ENCODE peak calls at places on chromosomes 3 and 15, in five cellular contexts. One of them, this sample, is unnamed.
A peak's percentile ranks its signal among the peaks of the same experiment; 100 is the strongest.

GRCh38 chr3:45642731-45643152 is 46.5 kb upstream of the SACM1L start:
- DNase-seq in mesenchymal stem cell: peak; percentile 86
- DNase-seq in neuronal stem cell: no peak
- DNase-seq in H1: no peak
- DNase-seq in IMR-90: peak; percentile 88
- DNase-seq in this sample: no peak

GRCh38 chr3:27485853-27486252 is 1.7 kb upstream of the SLC4A7 start:
- DNase-seq in mesenchymal stem cell: no peak
- DNase-seq in neuronal stem cell: peak; percentile 29
- DNase-seq in IMR-90: no peak
- DNase-seq in H1: no peak
- DNase-seq in this sample: no peak

GRCh38 chr3:175386630-175387029 is 527.5 kb downstream of the NAALADL2 start:
- DNase-seq in mesenchymal stem cell: peak; percentile 90
- DNase-seq in neuronal stem cell: no peak
- DNase-seq in IMR-90: peak; percentile 95
- DNase-seq in H1: no peak
- DNase-seq in this sample: no peak

GRCh38 chr3:123627673-123628670 is 43.1 kb upstream of the HACD2 start:
- DNase-seq in mesenchymal stem cell: no peak
- DNase-seq in H1: no peak
- DNase-seq in IMR-90: no peak
- DNase-seq in neuronal stem cell: no peak
- DNase-seq in this sample: no peak

GRCh38 chr15:81334768-81335447 is 11.0 kb upstream of the STARD5 start:
- DNase-seq in mesenchymal stem cell: no peak
- DNase-seq in H1: no peak
- DNase-seq in neuronal stem cell: no peak
- DNase-seq in IMR-90: no peak
- DNase-seq in this sample: no peak

GRCh38 chr3:188400494-188401243 is 246.7 kb downstream of the LPP start:
- DNase-seq in mesenchymal stem cell: peak; percentile 41
- DNase-seq in H1: no peak
- DNase-seq in IMR-90: no peak
- DNase-seq in neuronal stem cell: no peak
- DNase-seq in this sample: no peak

GRCh38 chr3:107560166-107560565 is 37.4 kb downstream of the BBX start:
- DNase-seq in mesenchymal stem cell: no peak
- DNase-seq in H1: no peak
- DNase-seq in IMR-90: no peak
- DNase-seq in neuronal stem cell: no peak
- DNase-seq in this sample: no peak

GRCh38 chr3:42729404-42730145 is 27.0 kb upstream of the HHATL start:
- DNase-seq in mesenchymal stem cell: no peak
- DNase-seq in H1: no peak
- DNase-seq in neuronal stem cell: no peak
- DNase-seq in IMR-90: no peak
- DNase-seq in this sample: peak; percentile 11

GRCh38 chr3:51380601-51381332 is 4.3 kb upstream of the MANF start:
- DNase-seq in H1: no peak
- DNase-seq in IMR-90: no peak
- DNase-seq in mesenchymal stem cell: no peak
- DNase-seq in neuronal stem cell: no peak
- DNase-seq in this sample: no peak

GRCh38 chr15:47673343-47673761 is 44.0 kb upstream of the SEMA6D start:
- DNase-seq in H1: no peak
- DNase-seq in IMR-90: no peak
- DNase-seq in neuronal stem cell: no peak
- DNase-seq in mesenchymal stem cell: no peak
- DNase-seq in this sample: no peak

GRCh38 chr15:46946953-46947352 is 770.4 kb upstream of the SEMA6D start:
- DNase-seq in H1: no peak
- DNase-seq in IMR-90: no peak
- DNase-seq in mesenchymal stem cell: no peak
- DNase-seq in neuronal stem cell: no peak
- DNase-seq in this sample: no peak

GRCh38 chr3:155629006-155629405 is 115.9 kb downstream of the PLCH1 start:
- DNase-seq in mesenchymal stem cell: no peak
- DNase-seq in neuronal stem cell: no peak
- DNase-seq in IMR-90: no peak
- DNase-seq in H1: no peak
- DNase-seq in this sample: no peak

GRCh38 chr3:32839714-32840085 is 21.9 kb downstream of the TRIM71 start:
- DNase-seq in neuronal stem cell: no peak
- DNase-seq in H1: no peak
- DNase-seq in IMR-90: no peak
- DNase-seq in mesenchymal stem cell: no peak
- DNase-seq in this sample: no peak

GRCh38 chr3:122533931-122534334 is 19.2 kb upstream of the KPNA1 start:
- DNase-seq in IMR-90: peak; percentile 87
- DNase-seq in mesenchymal stem cell: peak; percentile 87
- DNase-seq in neuronal stem cell: no peak
- DNase-seq in H1: no peak
- DNase-seq in this sample: no peak

GRCh38 chr3:174335324-174335723 is 523.8 kb upstream of the NAALADL2 start:
- DNase-seq in neuronal stem cell: no peak
- DNase-seq in mesenchymal stem cell: no peak
- DNase-seq in IMR-90: no peak
- DNase-seq in H1: no peak
- DNase-seq in this sample: no peak

GRCh38 chr3:174336774-174337173 is 522.4 kb upstream of the NAALADL2 start:
- DNase-seq in H1: no peak
- DNase-seq in neuronal stem cell: no peak
- DNase-seq in IMR-90: no peak
- DNase-seq in mesenchymal stem cell: no peak
- DNase-seq in this sample: no peak

GRCh38 chr3:174334111-174334510 is 525.0 kb upstream of the NAALADL2 start:
- DNase-seq in H1: no peak
- DNase-seq in mesenchymal stem cell: no peak
- DNase-seq in neuronal stem cell: no peak
- DNase-seq in IMR-90: no peak
- DNase-seq in this sample: no peak

GRCh38 chr3:174333640-174334039 is 525.5 kb upstream of the NAALADL2 start:
- DNase-seq in IMR-90: peak; percentile 25
- DNase-seq in mesenchymal stem cell: no peak
- DNase-seq in H1: no peak
- DNase-seq in neuronal stem cell: no peak
- DNase-seq in this sample: no peak

GRCh38 chr3:174337227-174337626 is 521.9 kb upstream of the NAALADL2 start:
- DNase-seq in IMR-90: no peak
- DNase-seq in mesenchymal stem cell: no peak
- DNase-seq in neuronal stem cell: no peak
- DNase-seq in H1: no peak
- DNase-seq in this sample: no peak
- H2AFZ ChIP-seq in IMR-90: no peak overlapping the region
- H2AFZ ChIP-seq in mesenchymal stem cell: no peak overlapping the region
- H2AFZ ChIP-seq in neuronal stem cell: no peak overlapping the region
- H2AFZ ChIP-seq in H1: no peak overlapping the region
- H2AFZ ChIP-seq in this sample: no peak overlapping the region

DNA sequence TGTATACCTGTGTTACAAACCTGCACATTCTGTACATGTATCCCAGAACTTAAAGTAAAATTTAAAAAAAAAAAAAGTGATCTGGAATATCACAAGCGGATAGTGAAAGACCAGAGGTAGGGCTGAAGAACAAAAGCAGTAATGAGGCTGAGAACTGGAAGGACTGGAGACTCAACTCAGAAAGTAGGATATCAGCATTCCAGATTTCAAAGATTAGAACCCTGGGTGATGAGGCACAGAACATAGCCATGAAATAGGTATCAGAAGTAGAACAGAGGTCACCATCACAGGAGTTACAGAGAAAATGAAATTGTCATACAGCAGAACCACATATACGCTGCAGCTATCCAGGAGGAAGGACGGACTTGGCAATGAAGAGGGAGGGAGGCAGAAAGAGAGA is 56.1 kb downstream of the ACAP2 start:
- DNase-seq in mesenchymal stem cell: no peak
- DNase-seq in H1: no peak
- DNase-seq in neuronal stem cell: no peak
- DNase-seq in IMR-90: no peak
- DNase-seq in this sample: no peak
- H3K18ac ChIP-seq in mesenchymal stem cell: no peak overlapping the region
- H3K18ac ChIP-seq in H1: no peak overlapping the region
- H3K18ac ChIP-seq in neuronal stem cell: no peak overlapping the region
- H3K18ac ChIP-seq in IMR-90: no peak overlapping the region
- H3K18ac ChIP-seq in this sample: no peak overlapping the region

GRCh38 chr15:74889882-74890768 is at the start of gene MPI:
- DNase-seq in mesenchymal stem cell: peak; percentile 85
- DNase-seq in IMR-90: peak; percentile 68
- DNase-seq in neuronal stem cell: peak; percentile 82
- DNase-seq in H1: no peak
- DNase-seq in this sample: peak; percentile 89
- H2AFZ ChIP-seq in mesenchymal stem cell: peak within 1 kb of the TSS; percentile 87
- H2AFZ ChIP-seq in IMR-90: peak within 1 kb of the TSS; percentile 99
- H2AFZ ChIP-seq in neuronal stem cell: peak within 1 kb of the TSS; percentile 91
- H2AFZ ChIP-seq in H1: peak within 1 kb of the TSS; percentile 99
- H2AFZ ChIP-seq in this sample: peak within 1 kb of the TSS; percentile 83

GRCh38 chr15:67114046-67114445 is 48.6 kb downstream of the SMAD3 start:
- DNase-seq in mesenchymal stem cell: no peak
- DNase-seq in H1: no peak
- DNase-seq in IMR-90: no peak
- DNase-seq in neuronal stem cell: no peak
- DNase-seq in this sample: no peak

GRCh38 chr15:67115567-67115966 is 50.2 kb downstream of the SMAD3 start:
- DNase-seq in IMR-90: no peak
- DNase-seq in H1: no peak
- DNase-seq in mesenchymal stem cell: no peak
- DNase-seq in neuronal stem cell: no peak
- DNase-seq in this sample: no peak

GRCh38 chr15:67117356-67117755 is 52.0 kb downstream of the SMAD3 start:
- DNase-seq in neuronal stem cell: no peak
- DNase-seq in IMR-90: peak; percentile 85
- DNase-seq in H1: no peak
- DNase-seq in mesenchymal stem cell: peak; percentile 81
- DNase-seq in this sample: no peak

GRCh38 chr15:67116742-67117141 is 51.3 kb downstream of the SMAD3 start:
- DNase-seq in mesenchymal stem cell: peak; percentile 67
- DNase-seq in neuronal stem cell: no peak
- DNase-seq in IMR-90: peak; percentile 73
- DNase-seq in H1: no peak
- DNase-seq in this sample: no peak

GRCh38 chr15:67114846-67115521 is 49.6 kb downstream of the SMAD3 start:
- DNase-seq in neuronal stem cell: no peak
- DNase-seq in H1: no peak
- DNase-seq in IMR-90: peak; percentile 56
- DNase-seq in mesenchymal stem cell: no peak
- DNase-seq in this sample: no peak
- H3K18ac ChIP-seq in neuronal stem cell: no peak overlapping the region
- H3K18ac ChIP-seq in H1: no peak overlapping the region
- H3K18ac ChIP-seq in IMR-90: peak overlapping the region; percentile 87
- H3K18ac ChIP-seq in mesenchymal stem cell: peak overlapping the region; percentile 37
- H3K18ac ChIP-seq in this sample: no peak overlapping the region

GRCh38 chr3:165443664-165444063 is 247.5 kb upstream of the SLITRK3 start:
- DNase-seq in mesenchymal stem cell: no peak
- DNase-seq in neuronal stem cell: no peak
- DNase-seq in H1: no peak
- DNase-seq in IMR-90: no peak
- DNase-seq in this sample: no peak

GRCh38 chr3:165451671-165452070 is 255.5 kb upstream of the SLITRK3 start:
- DNase-seq in H1: no peak
- DNase-seq in neuronal stem cell: no peak
- DNase-seq in mesenchymal stem cell: no peak
- DNase-seq in IMR-90: no peak
- DNase-seq in this sample: no peak

GRCh38 chr3:165444745-165445144 is 248.6 kb upstream of the SLITRK3 start:
- DNase-seq in neuronal stem cell: no peak
- DNase-seq in H1: no peak
- DNase-seq in mesenchymal stem cell: no peak
- DNase-seq in IMR-90: no peak
- DNase-seq in this sample: no peak

DNA sequence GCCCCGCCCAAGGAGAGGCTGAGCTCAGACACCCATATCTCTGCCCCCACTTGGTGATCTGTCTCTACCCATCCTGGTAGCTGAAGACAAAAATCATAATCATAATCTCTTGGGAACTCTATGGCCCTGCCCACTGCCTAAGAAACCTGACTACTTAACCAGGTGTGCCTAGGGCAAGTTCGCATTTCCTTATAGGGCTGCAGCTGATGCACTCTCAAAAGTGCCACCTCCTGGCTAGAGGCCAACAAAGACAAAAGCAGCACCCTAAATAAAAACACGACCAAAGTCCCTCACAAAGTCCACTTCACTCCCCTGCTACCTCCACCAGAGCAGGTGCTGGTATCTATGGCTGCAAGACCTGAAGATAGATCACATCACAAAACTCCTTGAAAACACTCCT is 250.4 kb upstream of the SLITRK3 start:
- DNase-seq in neuronal stem cell: no peak
- DNase-seq in mesenchymal stem cell: no peak
- DNase-seq in IMR-90: no peak
- DNase-seq in H1: no peak
- DNase-seq in this sample: no peak
- H2AFZ ChIP-seq in neuronal stem cell: no peak overlapping the region
- H2AFZ ChIP-seq in mesenchymal stem cell: no peak overlapping the region
- H2AFZ ChIP-seq in IMR-90: no peak overlapping the region
- H2AFZ ChIP-seq in H1: peak overlapping the region; percentile 50
- H2AFZ ChIP-seq in this sample: no peak overlapping the region

DNA sequence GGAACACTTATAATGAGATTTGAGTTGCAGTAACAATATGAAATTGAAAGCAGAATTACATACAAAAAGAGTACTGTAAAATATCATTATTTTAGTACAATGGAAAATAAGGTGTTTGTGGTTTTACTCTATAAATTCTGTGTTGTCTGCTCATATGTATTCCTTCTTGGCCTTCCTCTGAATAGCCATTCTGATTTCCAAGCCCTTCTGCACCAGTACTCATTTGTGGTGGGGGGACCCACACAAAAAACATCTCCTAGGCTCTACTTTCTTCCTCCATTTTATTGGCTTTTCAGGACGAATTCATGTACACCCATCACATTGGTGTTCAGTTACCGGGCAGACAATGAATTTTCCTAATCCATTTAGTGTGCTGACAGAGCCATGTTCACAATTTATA is 338.2 kb downstream of the ERC2 start:
- DNase-seq in IMR-90: no peak
- DNase-seq in mesenchymal stem cell: no peak
- DNase-seq in H1: no peak
- DNase-seq in neuronal stem cell: no peak
- DNase-seq in this sample: no peak
- H3K18ac ChIP-seq in IMR-90: no peak overlapping the region
- H3K18ac ChIP-seq in mesenchymal stem cell: peak overlapping the region; percentile 21
- H3K18ac ChIP-seq in H1: no peak overlapping the region
- H3K18ac ChIP-seq in neuronal stem cell: no peak overlapping the region
- H3K18ac ChIP-seq in this sample: no peak overlapping the region

GRCh38 chr3:129605593-129606521 is 619 bp downstream of the PLXND1 start:
- DNase-seq in H1: no peak
- DNase-seq in neuronal stem cell: no peak
- DNase-seq in mesenchymal stem cell: peak; percentile 72
- DNase-seq in IMR-90: peak; percentile 51
- DNase-seq in this sample: peak; percentile 58
- H2AFZ ChIP-seq in H1: no peak overlapping the region
- H2AFZ ChIP-seq in neuronal stem cell: peak overlapping the region; percentile 89
- H2AFZ ChIP-seq in mesenchymal stem cell: no peak overlapping the region
- H2AFZ ChIP-seq in IMR-90: peak overlapping the region; percentile 88
- H2AFZ ChIP-seq in this sample: no peak overlapping the region

GRCh38 chr15:101295607-101296225 is 668 bp upstream of the SNRPA1 start:
- DNase-seq in mesenchymal stem cell: peak; percentile 50
- DNase-seq in H1: no peak
- DNase-seq in neuronal stem cell: no peak
- DNase-seq in IMR-90: peak; percentile 72
- DNase-seq in this sample: no peak
- H3K18ac ChIP-seq in mesenchymal stem cell: peak overlapping the region; percentile 77
- H3K18ac ChIP-seq in H1: peak overlapping the region; percentile 62
- H3K18ac ChIP-seq in neuronal stem cell: peak overlapping the region; percentile 59
- H3K18ac ChIP-seq in IMR-90: no peak overlapping the region
- H3K18ac ChIP-seq in this sample: no peak overlapping the region

This sample was measured in H9.